ENCODE peak calls at places on chromosomes 6 and 20, in six cellular contexts. U is H9, X is neuronal stem cell, O is fibroblast of lung, F is GM23248, P is PC-3. B is an unnamed sample.

GRCh38 chr6:80938131-80938530 is 814.4 kb downstream of the TENT5A start:
- DNase-seq in P (no peak), U (no peak), O (no peak), X (no peak), F (no peak), B (no peak)

GRCh38 chr6:110042670-110043296 is 64.7 kb downstream of the GPR6 start:
- DNase-seq in F (no peak), X (no peak), U (no peak), O (no peak), P (no peak), B (no peak)

GRCh38 chr6:95364016-95364604 is 213.2 kb upstream of the MANEA start:
- DNase-seq in F (peak), U (no peak), O (peak), P (peak), X (peak), B (peak)

GRCh38 chr20:20255104-20255503 is 112.8 kb upstream of the INSM1 start:
- DNase-seq in X (no peak), O (no peak), P (no peak), U (no peak), F (no peak), B (no peak)

GRCh38 chr6:74087898-74088297 is 391.9 kb downstream of the CD109 start:
- DNase-seq in X (no peak), O (peak), P (peak), U (no peak), F (peak), B (no peak)

GRCh38 chr6:42745083-42745637 is 743 bp downstream of the TBCC start:
- DNase-seq in X (peak), U (peak), O (peak), P (no peak), F (peak), B (no peak)

GRCh38 chr6:169845426-169846285 is 94.2 kb downstream of the ERMARD start:
- DNase-seq in F (no peak), P (no peak), O (no peak), U (peak), X (no peak), B (no peak)

GRCh38 chr6:142300302-142300701 is 1.5 kb upstream of the ADGRG6 start:
- DNase-seq in X (no peak), O (no peak), U (no peak), F (no peak), P (no peak), B (no peak)

GRCh38 chr6:106300944-106301343 is 24.6 kb downstream of the ATG5 start:
- DNase-seq in X (no peak), U (no peak), P (peak), O (peak), F (peak), B (peak)

GRCh38 chr20:61661583-61661982 is 404.1 kb downstream of the TAF4 start:
- DNase-seq in X (no peak), U (no peak), P (no peak), F (no peak), O (no peak), B (no peak)

GRCh38 chr6:98828991-98829411 is 5.4 kb upstream of the POU3F2 start:
- DNase-seq in F (no peak), O (no peak), U (peak), X (peak), P (no peak), B (no peak)

DNA sequence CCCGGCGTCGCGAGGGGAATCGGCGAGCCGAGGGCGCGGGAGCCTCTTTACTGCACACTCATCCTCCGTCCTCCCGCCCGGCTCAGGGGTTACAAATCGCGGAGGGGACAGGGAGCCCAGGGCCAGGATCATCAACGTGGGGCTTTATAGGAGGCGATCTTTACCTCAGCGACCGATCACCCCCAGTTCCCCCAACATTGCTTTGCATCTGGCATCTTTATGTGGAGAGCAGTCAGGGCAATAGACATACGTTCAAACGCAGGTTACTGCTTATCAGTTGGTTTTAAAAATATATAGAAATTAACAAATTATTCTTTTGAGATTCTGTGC is 634 bp downstream of the HSF2 start:
- DNase-seq in O (peak), F (peak), P (no peak), U (no peak), X (peak), B (no peak)
- H3K27ac ChIP-seq in O (peak), F (peak), P (no peak), U (no peak), X (no peak), B (peak)

GRCh38 chr20:46089076-46089337 is 755 bp downstream of the NCOA5 start:
- DNase-seq in P (no peak), X (no peak), F (peak), O (no peak), U (no peak), B (peak)
- H2AFZ ChIP-seq in P (peak), X (peak), F (peak), O (peak), U (no peak), B (peak)

GRCh38 chr6:46016063-46016608 is 476 bp upstream of the CLIC5 start:
- DNase-seq in U (no peak), O (no peak), F (no peak), X (no peak), P (no peak), B (no peak)
- H3K27ac ChIP-seq in U (no peak), O (no peak), F (no peak), X (no peak), P (no peak), B (peak)

GRCh38 chr6:135092724-135093123 is 38.1 kb upstream of the HBS1L start:
- DNase-seq in U (no peak), F (no peak), P (no peak), X (no peak), O (no peak), B (no peak)
- H2AFZ ChIP-seq in U (no peak), F (no peak), P (no peak), X (no peak), O (no peak), B (no peak)

GRCh38 chr20:16097788-16098187 is 475.5 kb downstream of the KIF16B start:
- DNase-seq in O (no peak), F (no peak), P (no peak), U (no peak), X (no peak), B (no peak)

GRCh38 chr20:16100111-16100510 is 473.1 kb downstream of the KIF16B start:
- DNase-seq in U (no peak), P (no peak), O (no peak), F (no peak), X (no peak), B (no peak)

GRCh38 chr20:16098890-16099639 is 474.2 kb downstream of the KIF16B start:
- DNase-seq in O (peak), U (no peak), P (peak), F (no peak), X (no peak), B (no peak)

GRCh38 chr20:16096756-16097326 is 476.4 kb downstream of the KIF16B start:
- DNase-seq in X (no peak), P (no peak), F (no peak), U (no peak), O (no peak), B (no peak)

GRCh38 chr20:16095241-16095640 is 478.0 kb downstream of the KIF16B start:
- DNase-seq in P (no peak), U (no peak), X (no peak), F (no peak), O (no peak), B (no peak)
- H3K27ac ChIP-seq in P (no peak), U (no peak), X (no peak), F (no peak), O (no peak), B (no peak)

GRCh38 chr6:11263185-11263817 is 30.8 kb upstream of the NEDD9 start:
- DNase-seq in P (peak), F (peak), U (no peak), X (no peak), O (peak), B (peak)

GRCh38 chr6:11264100-11264499 is 31.6 kb upstream of the NEDD9 start:
- DNase-seq in P (no peak), O (no peak), U (peak), F (no peak), X (no peak), B (no peak)

GRCh38 chr6:11260249-11261038 is 28.0 kb upstream of the NEDD9 start:
- DNase-seq in X (no peak), P (no peak), F (no peak), U (no peak), O (no peak), B (no peak)

GRCh38 chr6:11258260-11259237 is 26.1 kb upstream of the NEDD9 start:
- DNase-seq in X (no peak), F (no peak), O (no peak), P (no peak), U (no peak), B (peak)

DNA sequence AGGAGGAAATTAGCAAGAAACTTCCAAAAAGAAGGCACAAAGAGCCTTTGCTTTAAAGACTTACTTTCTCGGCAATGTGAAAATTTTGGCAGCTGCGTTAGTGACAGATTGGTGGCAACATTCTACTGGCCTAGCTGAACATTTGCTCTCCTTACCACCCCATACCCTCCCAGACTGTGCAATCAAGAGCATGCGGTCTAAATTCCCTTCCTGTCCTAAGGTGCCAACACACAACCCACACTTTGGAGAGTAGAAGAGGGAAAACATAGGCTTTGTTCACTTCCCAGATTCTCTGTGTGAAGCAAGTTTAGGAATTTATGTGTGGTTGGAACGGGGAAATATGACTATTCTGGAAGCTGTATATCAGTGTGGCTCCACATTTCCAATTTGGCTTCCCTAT is 29.8 kb upstream of the NEDD9 start:
- DNase-seq in F (no peak), O (no peak), U (no peak), P (no peak), X (no peak), B (no peak)
- H2AFZ ChIP-seq in F (no peak), O (no peak), U (no peak), P (no peak), X (no peak), B (no peak)

GRCh38 chr20:37992802-37993538 is 40.3 kb downstream of the TTI1 start:
- DNase-seq in U (no peak), P (peak), O (peak), F (peak), X (no peak), B (peak)
- H3K27ac ChIP-seq in U (no peak), P (peak), O (no peak), F (no peak), X (no peak), B (peak)